ENCODE peak calls at places on chromosomes 5 and 9, in seven cellular contexts. J is activated effector memory CD4-positive, alpha-beta T cell treated with Interleukin-2 at 50 U/mL for 16 hours; Z is brain microvascular endothelial cell; Q is fibroblast of mammary gland; S is stimulated activated CD4-positive, alpha-beta T cell treated with anti-CD3 and anti-CD28 coated beads, Interleukin-12 subunit alpha, Interleukin-12 subunit beta, amount 100 ng/mL, for 24 hours; D is glutamatergic neuron; P is uterus. G is an unnamed sample.

GRCh38 chr5:87784869-87785268 is 372.1 kb upstream of the CCNH start:
- DNase-seq in J (no peak), Z (no peak), Q (no peak), S (no peak), D (no peak), P (no peak), G (no peak)

GRCh38 chr9:2493106-2493505 is 128.5 kb upstream of the VLDLR start:
- DNase-seq in J (no peak), Z (no peak), Q (peak), S (no peak), D (no peak), P (peak), G (no peak)

GRCh38 chr5:35956429-35956828 is 18.0 kb upstream of the CAPSL start:
- DNase-seq in J (no peak), Z (no peak), Q (peak), S (no peak), D (no peak), P (no peak), G (no peak)

GRCh38 chr5:132456553-132457361 is 33.8 kb downstream of the IRF1 start:
- DNase-seq in J (peak), Z (no peak), Q (peak), S (no peak), D (no peak), P (peak), G (no peak)

GRCh38 chr5:42982107-42982622 is 58.0 kb downstream of the ANXA2R start:
- DNase-seq in J (no peak), Z (no peak), Q (peak), S (no peak), D (peak), P (no peak), G (no peak)

GRCh38 chr9:12916037-12916436 is 141.2 kb downstream of the LURAP1L start:
- DNase-seq in J (no peak), Z (no peak), Q (peak), S (no peak), D (no peak), P (no peak), G (no peak)

GRCh38 chr5:71653119-71653518 is 66.0 kb upstream of the CARTPT start:
- DNase-seq in J (no peak), Z (no peak), Q (peak), S (no peak), D (no peak), P (peak), G (no peak)

GRCh38 chr9:77472646-77473045 is 175.5 kb downstream of the GNA14 start:
- DNase-seq in J (no peak), Z (no peak), Q (peak), S (no peak), D (no peak), P (no peak), G (no peak)

GRCh38 chr5:133421394-133421793 is 190.9 kb downstream of the FSTL4 start:
- DNase-seq in J (no peak), Z (peak), Q (peak), S (no peak), D (peak), P (no peak), G (no peak)

GRCh38 chr5:143543358-143544255 is 140.1 kb upstream of the NR3C1 start:
- DNase-seq in J (no peak), Z (peak), Q (peak), S (no peak), D (no peak), P (no peak), G (no peak)

GRCh38 chr5:157471709-157472108 is 11.7 kb downstream of the NIPAL4 start:
- DNase-seq in J (no peak), Z (peak), Q (peak), S (no peak), D (no peak), P (no peak), G (no peak)

GRCh38 chr9:112310826-112311225 is 22.6 kb downstream of the PTBP3 start:
- DNase-seq in J (no peak), Z (no peak), Q (no peak), S (no peak), D (no peak), P (no peak), G (no peak)

GRCh38 chr9:128274245-128274644 is 1.6 kb downstream of the GOLGA2 start:
- DNase-seq in J (no peak), Z (no peak), Q (peak), S (no peak), D (no peak), P (no peak), G (no peak)

GRCh38 chr9:117392992-117393391 is 21.9 kb downstream of the ASTN2 start:
- DNase-seq in J (no peak), Z (no peak), Q (no peak), S (no peak), D (no peak), P (no peak), G (no peak)

GRCh38 chr9:5430912-5431311 is 6.8 kb downstream of the PLGRKT start:
- DNase-seq in J (no peak), Z (no peak), Q (no peak), S (no peak), D (no peak), P (no peak), G (no peak)

GRCh38 chr5:176737746-176738699 is 72.3 kb upstream of the UNC5A start:
- DNase-seq in J (no peak), Z (no peak), Q (no peak), S (no peak), D (no peak), P (no peak), G (no peak)

GRCh38 chr5:81164936-81165335 is 68.2 kb upstream of the CKMT2 start:
- DNase-seq in J (no peak), Z (peak), Q (no peak), S (no peak), D (no peak), P (no peak), G (no peak)

GRCh38 chr5:136032564-136032963 is 3.8 kb downstream of the TGFBI start:
- DNase-seq in J (no peak), Z (peak), Q (peak), S (no peak), D (no peak), P (no peak), G (no peak)